ENCODE peak calls at places on chromosomes 16 and 17, in five cellular contexts. E, S, L, J and R are unnamed samples.

GRCh38 chr16:23469814-23470213 is 16.8 kb upstream of the COG7 start:
- DNase-seq in E (no peak), L (no peak), J (peak; percentile 50), S (peak; percentile 33), R (no peak)

GRCh38 chr16:1317479-1318267 is 8.2 kb downstream of the UBE2I start:
- DNase-seq in L (no peak), S (no peak), E (no peak), J (no peak), R (no peak)

GRCh38 chr16:89256651-89257254 is 39.2 kb downstream of the ZNF778 start:
- DNase-seq in L (no peak), E (no peak), J (peak; percentile 26), S (no peak), R (no peak)

GRCh38 chr16:67462279-67462655 is 18.7 kb downstream of the ATP6V0D1 start:
- DNase-seq in S (no peak), E (no peak), J (no peak), L (no peak), R (no peak)

GRCh38 chr16:85313541-85314208 is 201.4 kb upstream of the CIBAR2 start:
- DNase-seq in E (no peak), S (no peak), J (peak; percentile 39), L (no peak), R (no peak)

GRCh38 chr17:37134050-37134449 is 185.3 kb downstream of the AATF start:
- DNase-seq in S (no peak), J (no peak), L (no peak), E (no peak), R (no peak)

GRCh38 chr17:40437095-40437732 is 6.0 kb upstream of the IGFBP4 start:
- DNase-seq in J (no peak), E (no peak), L (no peak), S (no peak), R (no peak)

GRCh38 chr17:16282522-16282921 is 65.5 kb downstream of the PIGL start:
- DNase-seq in E (no peak), J (no peak), L (no peak), S (peak; percentile 66), R (no peak)

GRCh38 chr17:45935197-45935709 is 40.9 kb downstream of the MAPT start:
- DNase-seq in E (no peak), S (no peak), J (no peak), L (no peak), R (no peak)

GRCh38 chr16:31148896-31149295 is 970 bp downstream of the PRSS36 start:
- DNase-seq in E (no peak), L (peak; percentile 64), S (no peak), J (no peak), R (no peak)

GRCh38 chr16:73213761-73214480 is 166.0 kb upstream of the ZFHX3 start:
- DNase-seq in L (no peak), E (no peak), S (no peak), J (peak; percentile 58), R (no peak)

GRCh38 chr16:73068546-73069401 is 20.8 kb upstream of the ZFHX3 start:
- DNase-seq in S (no peak), L (no peak), E (peak; percentile 64), J (no peak), R (peak; percentile 95)

GRCh38 chr16:27756206-27756970 is 206.4 kb downstream of the KATNIP start:
- DNase-seq in L (no peak), J (no peak), E (no peak), S (no peak), R (no peak)

GRCh38 chr16:64182985-64183384 is 938.9 kb downstream of the CDH11 start:
- DNase-seq in J (no peak), L (no peak), S (no peak), E (no peak), R (no peak)

GRCh38 chr17:74179576-74179975 is 23.9 kb upstream of the RPL38 start:
- DNase-seq in S (no peak), L (no peak), J (no peak), E (no peak), R (no peak)

GRCh38 chr16:57089406-57089805 is 3.0 kb upstream of the CPNE2 start:
- DNase-seq in L (no peak), E (no peak), S (no peak), J (no peak), R (no peak)

GRCh38 chr16:67881557-67882220 is 3.0 kb upstream of the NRN1L start:
- DNase-seq in J (no peak), S (no peak), L (no peak), E (no peak), R (no peak)

GRCh38 chr17:6555331-6556120 is 829 bp downstream of the PITPNM3 start:
- DNase-seq in J (peak; percentile 38), S (no peak), E (no peak), L (peak; percentile 74), R (no peak)

GRCh38 chr17:44779211-44780025 is 20.6 kb downstream of the ADAM11 start:
- DNase-seq in L (peak; percentile 87), S (peak; percentile 33), E (peak; percentile 85), J (peak; percentile 63), R (peak; percentile 90)

DNA sequence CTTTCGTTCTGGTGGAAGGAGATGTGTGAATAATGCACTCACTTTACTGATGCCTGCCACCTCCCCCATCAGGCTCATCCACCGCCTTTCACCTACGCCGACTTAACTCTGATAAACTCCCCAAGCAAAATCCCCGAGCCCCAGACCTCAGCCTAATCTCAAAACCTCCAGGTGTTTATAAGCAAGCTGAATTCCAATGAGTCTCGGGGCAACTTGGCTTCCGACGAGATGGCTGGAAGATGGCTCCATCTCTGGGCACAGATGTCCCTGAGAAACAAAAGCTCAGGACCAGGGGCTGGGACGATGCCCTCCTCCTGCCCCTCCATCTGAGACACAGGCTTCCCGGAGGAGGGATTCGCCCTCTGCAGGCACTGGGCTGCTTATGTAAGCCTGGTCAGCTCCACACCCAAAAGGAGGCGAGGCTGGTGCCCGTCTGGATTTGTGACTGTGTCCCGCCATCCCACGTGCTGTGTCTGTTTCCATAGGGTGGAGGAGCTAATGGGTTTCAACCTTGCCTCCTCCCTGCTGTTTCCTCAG is 386.4 kb upstream of the TNRC6C start:
- DNase-seq in J (no peak), S (no peak), L (no peak), E (no peak), R (no peak)
- H3K4me3 ChIP-seq in J (no peak overlapping the region), S (no peak overlapping the region), L (no peak overlapping the region), E (no peak overlapping the region), R (peak overlapping the region; percentile 64)

GRCh38 chr16:10028644-10029043 is 153.6 kb downstream of the GRIN2A start:
- DNase-seq in J (no peak), S (no peak), E (no peak), L (no peak), R (no peak)

GRCh38 chr16:10027553-10027952 is 154.7 kb downstream of the GRIN2A start:
- DNase-seq in J (no peak), S (no peak), L (no peak), E (no peak), R (no peak)

GRCh38 chr16:10033561-10033960 is 148.7 kb downstream of the GRIN2A start:
- DNase-seq in J (no peak), L (no peak), E (no peak), S (no peak), R (no peak)

GRCh38 chr16:10031955-10032354 is 150.3 kb downstream of the GRIN2A start:
- DNase-seq in E (no peak), J (no peak), S (no peak), L (no peak), R (no peak)

DNA sequence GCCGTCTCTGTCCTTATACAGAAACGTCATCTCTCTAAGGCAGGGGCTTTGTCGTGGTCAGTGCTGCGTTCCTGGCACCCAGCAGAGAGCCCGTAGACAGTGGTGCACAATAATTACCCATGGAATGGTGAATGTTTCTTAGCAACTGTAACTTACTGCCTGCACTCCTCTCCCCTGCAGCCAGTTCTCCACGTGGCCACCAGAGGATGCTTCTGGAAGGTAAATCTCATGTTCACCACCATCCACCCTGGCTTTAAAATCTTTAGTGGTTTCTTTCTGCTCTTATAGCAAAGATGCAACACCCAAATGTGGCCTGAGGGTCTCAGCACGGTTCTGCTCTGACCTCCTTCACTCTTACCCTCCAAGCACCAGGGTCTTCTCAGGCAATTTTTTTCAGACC is 150.8 kb downstream of the GRIN2A start:
- DNase-seq in L (no peak), S (no peak), J (no peak), E (no peak), R (no peak)
- TF ChIP-seq CTCF in L (no peak), S (no peak), J (no peak), E (peak; percentile 36), R (no peak)

DNA sequence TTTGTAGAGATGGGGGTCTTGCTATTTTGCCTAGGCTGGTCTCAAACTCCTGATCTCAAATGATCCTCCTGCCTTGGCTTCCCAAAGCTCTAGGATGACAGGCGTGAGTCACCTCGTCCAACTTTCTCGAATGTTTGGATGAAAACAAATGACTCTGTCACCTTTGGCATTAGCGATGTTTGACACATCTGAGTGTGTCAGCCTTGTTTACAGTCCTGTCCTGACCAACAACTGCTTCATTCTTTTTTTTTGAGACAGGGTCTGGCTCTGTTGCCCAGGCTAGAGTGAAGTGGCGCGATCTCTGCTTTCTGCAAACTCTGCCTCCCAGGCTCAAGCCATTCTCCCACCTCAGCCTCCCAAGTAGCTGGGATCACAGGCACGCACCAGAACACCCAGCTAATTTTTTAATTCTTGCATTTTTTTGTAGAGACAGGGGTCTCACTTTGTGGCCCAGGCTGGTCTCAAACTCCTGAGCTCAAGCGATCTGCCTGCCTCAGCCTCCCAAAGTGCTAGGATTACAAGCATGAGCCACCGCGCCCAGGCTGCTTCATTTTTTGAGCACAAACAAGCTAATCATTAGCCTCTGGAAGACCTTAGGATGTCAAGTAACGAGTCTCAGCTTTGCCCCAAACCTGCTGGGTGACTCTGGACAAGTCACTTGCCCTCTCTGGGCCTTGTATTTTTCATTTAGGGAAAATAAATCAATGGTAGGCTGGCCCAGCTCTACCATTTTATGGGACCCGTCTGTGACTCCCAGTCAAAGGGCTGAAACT is 7.4 kb downstream of the MYH11 start:
- DNase-seq in J (no peak), E (no peak), S (no peak), L (no peak), R (no peak)
- H3K27ac ChIP-seq in J (peak overlapping the region; percentile 22), E (peak overlapping the region; percentile 73), S (no peak overlapping the region), L (no peak overlapping the region), R (peak overlapping the region; percentile 87)

GRCh38 chr16:4052096-4052495 is 64.1 kb downstream of the ADCY9 start:
- DNase-seq in S (no peak), J (no peak), L (no peak), E (no peak), R (no peak)
- H3K4me3 ChIP-seq in S (no peak overlapping the region), J (no peak overlapping the region), L (no peak overlapping the region), E (no peak overlapping the region), R (no peak overlapping the region)